ENCODE peak calls at places on chromosome 12, in six cellular contexts. Z, U, H, B, L and E are unnamed samples.

GRCh38 chr12:38956337-38956736 is 50.9 kb upstream of the CPNE8 start:
- DNase-seq in Z (no peak), U (no peak), H (no peak), B (no peak), L (no peak), E (no peak)

GRCh38 chr12:113174461-113175384 is 10.6 kb downstream of the DDX54 start:
- DNase-seq in Z (peak), U (no peak), H (peak), B (peak), L (peak), E (peak)

GRCh38 chr12:13171921-13172859 is 24.3 kb upstream of the EMP1 start:
- DNase-seq in Z (no peak), U (no peak), H (peak), B (no peak), L (no peak), E (no peak)

GRCh38 chr12:127280393-127281275 is 986.3 kb upstream of the TMEM132C start:
- DNase-seq in Z (peak), U (peak), H (peak), B (no peak), L (peak), E (peak)

GRCh38 chr12:65602579-65603295 is 221.5 kb upstream of the HMGA2 start:
- DNase-seq in Z (no peak), U (peak), H (peak), B (peak), L (peak), E (no peak)

GRCh38 chr12:6276936-6277615 is 33.4 kb upstream of the PLEKHG6 start:
- DNase-seq in Z (no peak), U (no peak), H (no peak), B (no peak), L (no peak), E (no peak)

GRCh38 chr12:1246637-1247036 is 255.6 kb downstream of the ERC1 start:
- DNase-seq in Z (no peak), U (no peak), H (no peak), B (no peak), L (no peak), E (no peak)

GRCh38 chr12:124420972-124421674 is 126.2 kb downstream of the RFLNA start:
- DNase-seq in Z (no peak), U (no peak), H (no peak), B (peak), L (peak), E (no peak)

GRCh38 chr12:6158263-6158662 is 33.8 kb upstream of the VWF start:
- DNase-seq in Z (no peak), U (no peak), H (no peak), B (no peak), L (no peak), E (no peak)

GRCh38 chr12:15050664-15051063 is 77.8 kb downstream of the PDE6H start:
- DNase-seq in Z (peak), U (no peak), H (no peak), B (peak), L (no peak), E (no peak)

GRCh38 chr12:96108321-96108720 is 72.9 kb upstream of the LTA4H start:
- DNase-seq in Z (peak), U (no peak), H (peak), B (no peak), L (peak), E (no peak)

GRCh38 chr12:4280351-4281163 is 7.0 kb downstream of the CCND2 start:
- DNase-seq in Z (no peak), U (no peak), H (peak), B (no peak), L (peak), E (no peak)

GRCh38 chr12:113700943-113701342 is 229.3 kb upstream of the LHX5 start:
- DNase-seq in Z (no peak), U (no peak), H (no peak), B (peak), L (peak), E (no peak)

GRCh38 chr12:7959278-7960063 is 23.5 kb upstream of the SLC2A3 start:
- DNase-seq in Z (peak), U (peak), H (no peak), B (no peak), L (no peak), E (peak)

GRCh38 chr12:4392223-4392742 is 12.8 kb upstream of the FGF23 start:
- DNase-seq in Z (no peak), U (no peak), H (no peak), B (no peak), L (no peak), E (no peak)

GRCh38 chr12:27907766-27908165 is 64.8 kb downstream of the PTHLH start:
- DNase-seq in Z (no peak), U (no peak), H (no peak), B (no peak), L (no peak), E (no peak)

GRCh38 chr12:92442782-92443181 is 260.0 kb upstream of the PLEKHG7 start:
- DNase-seq in Z (no peak), U (no peak), H (no peak), B (no peak), L (no peak), E (no peak)

GRCh38 chr12:108939594-108939993 is 59.7 kb downstream of the DAO start:
- DNase-seq in Z (no peak), U (peak), H (no peak), B (peak), L (no peak), E (no peak)

GRCh38 chr12:108282676-108283075 is 56.4 kb downstream of the CMKLR1 start:
- DNase-seq in Z (no peak), U (no peak), H (no peak), B (no peak), L (no peak), E (no peak)

GRCh38 chr12:77189463-77189862 is 124.1 kb upstream of the E2F7 start:
- DNase-seq in Z (no peak), U (no peak), H (no peak), B (peak), L (no peak), E (no peak)
- H3K27ac ChIP-seq in Z (no peak), U (no peak), H (no peak), B (peak), L (no peak), E (no peak)

GRCh38 chr12:54415223-54415929 is 3.7 kb downstream of the ITGA5 start:
- DNase-seq in Z (peak), U (no peak), H (no peak), B (no peak), L (no peak), E (no peak)

GRCh38 chr12:54414191-54414525 is 4.9 kb downstream of the ITGA5 start:
- DNase-seq in Z (no peak), U (no peak), H (no peak), B (no peak), L (no peak), E (no peak)

GRCh38 chr12:54412786-54413185 is 6.3 kb downstream of the ITGA5 start:
- DNase-seq in Z (peak), U (no peak), H (no peak), B (no peak), L (no peak), E (no peak)

GRCh38 chr12:54412348-54412747 is 6.7 kb downstream of the ITGA5 start:
- DNase-seq in Z (peak), U (no peak), H (no peak), B (no peak), L (no peak), E (no peak)

DNA sequence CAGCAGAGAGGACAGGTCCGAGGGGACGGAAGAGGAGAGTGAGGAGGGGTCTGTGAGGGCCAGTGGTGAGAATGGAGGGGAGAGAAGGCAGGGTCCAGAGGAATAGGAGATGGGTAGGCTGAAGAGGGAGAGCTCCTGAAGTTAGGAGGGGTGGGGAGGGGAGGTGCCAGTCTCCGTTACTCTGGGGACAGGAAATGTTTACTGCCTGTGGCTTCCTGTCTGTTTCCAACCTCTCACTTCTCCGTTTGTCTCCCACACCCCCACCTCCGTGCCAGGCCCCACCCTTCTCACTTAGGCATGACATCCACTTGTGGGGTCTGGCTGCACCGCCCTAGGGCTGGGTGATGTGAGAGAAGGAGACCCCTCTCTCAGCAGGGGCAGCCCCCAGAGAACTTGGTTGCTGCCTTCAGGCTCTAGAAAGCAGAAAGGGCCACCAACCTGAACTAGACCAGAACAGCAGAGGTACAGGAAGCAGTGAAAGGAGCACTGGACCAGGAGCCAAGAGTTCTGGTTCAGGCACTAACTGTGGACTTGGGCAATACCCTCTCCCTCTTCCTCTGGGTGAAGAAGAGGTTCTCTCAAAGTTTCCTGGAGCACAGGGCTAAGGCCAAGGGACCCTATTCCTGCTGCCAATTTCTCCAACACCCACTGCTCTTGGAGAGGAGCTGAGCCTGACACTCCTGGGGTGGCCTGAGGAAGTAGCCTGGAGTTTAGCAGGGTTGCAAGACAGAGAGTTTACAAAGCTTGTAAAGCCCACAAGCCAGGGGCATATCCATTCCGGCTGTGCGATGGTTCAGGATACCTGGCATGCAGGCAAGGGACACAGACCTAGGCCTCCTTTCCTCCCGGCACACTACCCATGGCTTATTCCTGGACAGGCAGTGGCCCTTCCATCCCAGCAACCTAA is 5.5 kb downstream of the ITGA5 start:
- DNase-seq in Z (peak), U (no peak), H (peak), B (peak), L (no peak), E (peak)
- H3K27ac ChIP-seq in Z (peak), U (no peak), H (peak), B (peak), L (peak), E (peak)

DNA sequence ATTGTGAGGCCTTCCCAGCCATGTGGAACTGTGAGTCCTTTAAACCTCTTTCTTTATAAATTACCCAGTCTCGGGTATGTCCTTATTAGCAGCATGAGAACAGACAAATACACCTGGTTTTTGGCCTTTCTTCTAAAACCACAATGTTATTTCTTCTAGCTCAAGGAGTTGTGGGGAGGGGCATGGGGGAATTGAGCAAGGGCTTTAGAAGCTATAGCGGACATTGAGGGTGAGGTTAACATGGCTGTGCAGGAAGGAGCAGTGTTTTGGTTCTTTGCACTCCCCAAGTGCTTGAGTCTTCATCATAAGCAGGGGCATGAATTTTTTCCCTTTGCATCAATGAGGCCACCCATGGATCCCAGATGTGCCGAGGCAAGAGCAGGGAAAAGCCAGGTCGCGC is 86.8 kb downstream of the SPRING1 start:
- DNase-seq in Z (no peak), U (no peak), H (no peak), B (no peak), L (no peak), E (no peak)
- H3K27ac ChIP-seq in Z (no peak), U (no peak), H (no peak), B (no peak), L (no peak), E (no peak)

GRCh38 chr12:53414756-53415417 is 8.8 kb upstream of the AMHR2 start:
- DNase-seq in Z (no peak), U (no peak), H (no peak), B (no peak), L (no peak), E (no peak)
- H3K27ac ChIP-seq in Z (peak), U (no peak), H (no peak), B (no peak), L (peak), E (no peak)

GRCh38 chr12:3091030-3091304 is 13.8 kb downstream of the TSPAN9 start:
- DNase-seq in Z (no peak), U (no peak), H (no peak), B (no peak), L (no peak), E (no peak)
- H3K27ac ChIP-seq in Z (no peak), U (no peak), H (no peak), B (no peak), L (no peak), E (no peak)

GRCh38 chr12:11771356-11771755 is 121.9 kb downstream of the ETV6 start:
- DNase-seq in Z (no peak), U (no peak), H (no peak), B (peak), L (no peak), E (no peak)
- H3K27ac ChIP-seq in Z (no peak), U (no peak), H (no peak), B (peak), L (no peak), E (no peak)

GRCh38 chr12:26701604-26702215 is 131.3 kb downstream of the ITPR2 start:
- DNase-seq in Z (no peak), U (no peak), H (no peak), B (no peak), L (no peak), E (no peak)
- H3K27ac ChIP-seq in Z (no peak), U (no peak), H (no peak), B (no peak), L (no peak), E (no peak)

GRCh38 chr12:32445356-32445755 is 46.0 kb downstream of the FGD4 start:
- DNase-seq in Z (no peak), U (no peak), H (no peak), B (no peak), L (no peak), E (no peak)
- H3K27ac ChIP-seq in Z (no peak), U (no peak), H (no peak), B (no peak), L (no peak), E (no peak)

DNA sequence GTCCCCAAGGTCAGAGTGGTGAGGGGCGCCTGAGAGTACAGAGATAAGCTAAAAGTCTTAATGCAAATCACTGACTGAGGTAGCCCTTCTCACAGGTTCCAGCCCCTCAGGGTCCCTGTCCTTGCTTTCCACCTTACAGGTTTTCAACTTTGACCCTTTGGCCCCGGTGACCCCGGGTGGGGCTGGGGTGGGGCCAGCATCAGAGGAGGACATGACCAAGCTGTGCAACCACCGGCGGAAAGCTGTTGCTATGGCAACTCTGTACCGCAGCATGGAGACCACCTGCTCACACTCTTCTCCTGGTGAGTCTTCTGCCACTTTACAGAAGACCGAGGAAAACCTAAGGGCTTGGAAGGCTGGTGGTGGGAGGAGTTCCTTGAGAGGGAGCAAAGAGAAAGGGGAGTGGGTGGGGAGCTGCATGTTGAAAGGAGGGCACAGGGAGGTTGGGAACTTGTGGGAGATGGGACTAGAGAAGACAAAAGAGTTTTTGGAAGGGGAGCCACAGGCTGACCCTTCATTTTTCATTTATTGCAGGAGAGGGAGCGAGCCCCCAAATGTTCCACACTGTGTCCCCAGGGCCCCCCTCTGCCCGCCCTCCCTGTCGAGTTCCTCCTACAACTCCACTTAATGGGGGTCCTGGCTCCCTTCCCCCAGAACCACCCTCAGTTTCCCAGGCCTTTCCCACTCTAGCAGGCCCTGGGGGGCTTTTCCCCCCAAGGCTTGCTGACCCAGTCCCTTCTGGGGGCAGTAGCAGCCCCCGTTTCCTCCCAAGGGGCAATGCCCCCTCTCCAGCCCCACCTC is 2.4 kb downstream of the MBD6 start:
- DNase-seq in Z (no peak), U (no peak), H (no peak), B (no peak), L (no peak), E (no peak)
- H3K27ac ChIP-seq in Z (peak), U (no peak), H (no peak), B (no peak), L (peak), E (peak)

GRCh38 chr12:117660896-117661295 is 299.5 kb upstream of the NOS1 start:
- DNase-seq in Z (no peak), U (no peak), H (no peak), B (no peak), L (no peak), E (no peak)
- H3K27ac ChIP-seq in Z (no peak), U (no peak), H (no peak), B (no peak), L (no peak), E (no peak)